ENCODE peak calls at places on chromosomes 13 and 19, in ten cellular contexts. One of them, this sample, is unnamed.

GRCh38 chr19:13036366-13036976 is 41.2 kb downstream of the NFIX start:
- DNase-seq in MM.1S: peak
- DNase-seq in lower leg skin: no peak
- DNase-seq in CD4-positive, alpha-beta T cell: no peak
- DNase-seq in fibroblast of pulmonary artery: peak
- DNase-seq in CD8-positive, alpha-beta memory T cell: no peak
- DNase-seq in ascending aorta: no peak
- DNase-seq in neural progenitor cell: no peak
- DNase-seq in RCC 7860: peak
- DNase-seq in kidney glomerular epithelial cell: peak
- DNase-seq in this sample: no peak

GRCh38 chr19:18419699-18420460 is 682 bp downstream of the SSBP4 start:
- DNase-seq in MM.1S: no peak
- DNase-seq in lower leg skin: no peak
- DNase-seq in CD4-positive, alpha-beta T cell: no peak
- DNase-seq in fibroblast of pulmonary artery: no peak
- DNase-seq in CD8-positive, alpha-beta memory T cell: peak
- DNase-seq in ascending aorta: no peak
- DNase-seq in neural progenitor cell: peak
- DNase-seq in RCC 7860: no peak
- DNase-seq in kidney glomerular epithelial cell: no peak
- DNase-seq in this sample: no peak

GRCh38 chr13:52845334-52845761 is 3.1 kb downstream of the PCDH8 start:
- DNase-seq in MM.1S: no peak
- DNase-seq in lower leg skin: no peak
- DNase-seq in CD4-positive, alpha-beta T cell: no peak
- DNase-seq in fibroblast of pulmonary artery: no peak
- DNase-seq in CD8-positive, alpha-beta memory T cell: no peak
- DNase-seq in ascending aorta: no peak
- DNase-seq in neural progenitor cell: peak
- DNase-seq in RCC 7860: no peak
- DNase-seq in kidney glomerular epithelial cell: no peak
- DNase-seq in this sample: no peak

GRCh38 chr13:22198656-22199217 is 527.9 kb downstream of the FGF9 start:
- DNase-seq in MM.1S: no peak
- DNase-seq in lower leg skin: no peak
- DNase-seq in CD4-positive, alpha-beta T cell: no peak
- DNase-seq in fibroblast of pulmonary artery: no peak
- DNase-seq in CD8-positive, alpha-beta memory T cell: no peak
- DNase-seq in ascending aorta: no peak
- DNase-seq in neural progenitor cell: no peak
- DNase-seq in RCC 7860: no peak
- DNase-seq in kidney glomerular epithelial cell: no peak
- DNase-seq in this sample: peak

GRCh38 chr19:17944301-17944700 is 11.5 kb downstream of the CCDC124 start:
- DNase-seq in MM.1S: no peak
- DNase-seq in lower leg skin: no peak
- DNase-seq in CD4-positive, alpha-beta T cell: no peak
- DNase-seq in fibroblast of pulmonary artery: peak
- DNase-seq in CD8-positive, alpha-beta memory T cell: no peak
- DNase-seq in ascending aorta: no peak
- DNase-seq in neural progenitor cell: no peak
- DNase-seq in RCC 7860: peak
- DNase-seq in kidney glomerular epithelial cell: peak
- DNase-seq in this sample: peak

GRCh38 chr19:3010871-3011270 is 18.2 kb downstream of the TLE2 start:
- DNase-seq in MM.1S: no peak
- DNase-seq in lower leg skin: no peak
- DNase-seq in CD4-positive, alpha-beta T cell: no peak
- DNase-seq in fibroblast of pulmonary artery: no peak
- DNase-seq in CD8-positive, alpha-beta memory T cell: no peak
- DNase-seq in ascending aorta: no peak
- DNase-seq in neural progenitor cell: no peak
- DNase-seq in RCC 7860: no peak
- DNase-seq in kidney glomerular epithelial cell: no peak
- DNase-seq in this sample: no peak

GRCh38 chr19:35291259-35291658 is 702 bp upstream of the MAG start:
- DNase-seq in MM.1S: peak
- DNase-seq in lower leg skin: no peak
- DNase-seq in CD4-positive, alpha-beta T cell: no peak
- DNase-seq in fibroblast of pulmonary artery: no peak
- DNase-seq in CD8-positive, alpha-beta memory T cell: no peak
- DNase-seq in ascending aorta: no peak
- DNase-seq in neural progenitor cell: no peak
- DNase-seq in RCC 7860: no peak
- DNase-seq in kidney glomerular epithelial cell: no peak
- DNase-seq in this sample: no peak

GRCh38 chr13:113122571-113123225 is at the start of gene F10:
- DNase-seq in MM.1S: no peak
- DNase-seq in lower leg skin: peak
- DNase-seq in CD4-positive, alpha-beta T cell: no peak
- DNase-seq in fibroblast of pulmonary artery: peak
- DNase-seq in CD8-positive, alpha-beta memory T cell: no peak
- DNase-seq in ascending aorta: no peak
- DNase-seq in neural progenitor cell: peak
- DNase-seq in RCC 7860: no peak
- DNase-seq in kidney glomerular epithelial cell: no peak
- DNase-seq in this sample: peak

This sample was measured in fibroblast of lung.